ENCODE peak calls at places on chromosomes 6 and 20, in seven cellular contexts. One of them, this sample, is unnamed.

GRCh38 chr6:137700751-137701477 is 166.1 kb upstream of the TNFAIP3 start:
- DNase-seq in SK-MEL-5: no peak
- DNase-seq in activated T-helper 1 cell treated with anti-CD3 and anti-CD28 coated beads, Interleukin-2, amount 50 U/mL, for 16 hours: no peak
- DNase-seq in left kidney: no peak
- DNase-seq in AG04450: no peak
- DNase-seq in T follicular helper cell: no peak
- DNase-seq in body of pancreas: no peak
- DNase-seq in this sample: no peak

GRCh38 chr6:49499623-49500022 is at the start of gene GLYATL3:
- DNase-seq in SK-MEL-5: no peak
- DNase-seq in activated T-helper 1 cell treated with anti-CD3 and anti-CD28 coated beads, Interleukin-2, amount 50 U/mL, for 16 hours: no peak
- DNase-seq in left kidney: no peak
- DNase-seq in AG04450: no peak
- DNase-seq in T follicular helper cell: no peak
- DNase-seq in body of pancreas: no peak
- DNase-seq in this sample: no peak

GRCh38 chr6:38517005-38517404 is 122.7 kb downstream of the BTBD9 start:
- DNase-seq in SK-MEL-5: no peak
- DNase-seq in activated T-helper 1 cell treated with anti-CD3 and anti-CD28 coated beads, Interleukin-2, amount 50 U/mL, for 16 hours: no peak
- DNase-seq in left kidney: peak; percentile 24
- DNase-seq in AG04450: no peak
- DNase-seq in T follicular helper cell: no peak
- DNase-seq in body of pancreas: no peak
- DNase-seq in this sample: no peak

GRCh38 chr20:50655325-50655880 is 35.9 kb downstream of the RIPOR3 start:
- DNase-seq in SK-MEL-5: no peak
- DNase-seq in activated T-helper 1 cell treated with anti-CD3 and anti-CD28 coated beads, Interleukin-2, amount 50 U/mL, for 16 hours: no peak
- DNase-seq in left kidney: no peak
- DNase-seq in AG04450: peak; percentile 93
- DNase-seq in T follicular helper cell: no peak
- DNase-seq in body of pancreas: no peak
- DNase-seq in this sample: no peak

GRCh38 chr6:74551896-74552295 is 654.0 kb downstream of the COL12A1 start:
- DNase-seq in SK-MEL-5: no peak
- DNase-seq in activated T-helper 1 cell treated with anti-CD3 and anti-CD28 coated beads, Interleukin-2, amount 50 U/mL, for 16 hours: no peak
- DNase-seq in left kidney: no peak
- DNase-seq in AG04450: no peak
- DNase-seq in T follicular helper cell: no peak
- DNase-seq in body of pancreas: no peak
- DNase-seq in this sample: no peak

GRCh38 chr6:164749126-164749758 is 560.2 kb downstream of the C6orf118 start:
- DNase-seq in SK-MEL-5: no peak
- DNase-seq in activated T-helper 1 cell treated with anti-CD3 and anti-CD28 coated beads, Interleukin-2, amount 50 U/mL, for 16 hours: no peak
- DNase-seq in left kidney: peak; percentile 85
- DNase-seq in AG04450: no peak
- DNase-seq in T follicular helper cell: no peak
- DNase-seq in body of pancreas: no peak
- DNase-seq in this sample: no peak

GRCh38 chr6:143775326-143775725 is 67.8 kb upstream of the LTV1 start:
- DNase-seq in SK-MEL-5: no peak
- DNase-seq in activated T-helper 1 cell treated with anti-CD3 and anti-CD28 coated beads, Interleukin-2, amount 50 U/mL, for 16 hours: no peak
- DNase-seq in left kidney: peak; percentile 9
- DNase-seq in AG04450: no peak
- DNase-seq in T follicular helper cell: no peak
- DNase-seq in body of pancreas: no peak
- DNase-seq in this sample: no peak

GRCh38 chr20:8860011-8860495 is 208.8 kb upstream of the PLCB4 start:
- DNase-seq in SK-MEL-5: peak; percentile 9
- DNase-seq in activated T-helper 1 cell treated with anti-CD3 and anti-CD28 coated beads, Interleukin-2, amount 50 U/mL, for 16 hours: no peak
- DNase-seq in left kidney: no peak
- DNase-seq in AG04450: peak; percentile 88
- DNase-seq in T follicular helper cell: no peak
- DNase-seq in body of pancreas: no peak
- DNase-seq in this sample: no peak

This sample was measured in effector memory CD4-positive, alpha-beta T cell.